ENCODE peak calls at places on chromosomes 1 and 21, in six cellular contexts. One of them, this sample, is unnamed.

GRCh38 chr1:7539772-7540175 is 231.3 kb upstream of the VAMP3 start:
- DNase-seq in heart left ventricle: no peak
- DNase-seq in fibroblast of lung: no peak
- DNase-seq in fibroblast of villous mesenchyme: no peak
- DNase-seq in body of pancreas: peak
- DNase-seq in thoracic aorta: no peak
- DNase-seq in this sample: no peak

GRCh38 chr1:205583461-205584130 is 48.2 kb downstream of the ELK4 start:
- DNase-seq in fibroblast of lung: no peak
- DNase-seq in body of pancreas: peak
- DNase-seq in thoracic aorta: no peak
- DNase-seq in fibroblast of villous mesenchyme: no peak
- DNase-seq in heart left ventricle: no peak
- DNase-seq in this sample: no peak

GRCh38 chr1:8418301-8418700 is 100.4 kb downstream of the SLC45A1 start:
- DNase-seq in body of pancreas: no peak
- DNase-seq in fibroblast of villous mesenchyme: no peak
- DNase-seq in thoracic aorta: no peak
- DNase-seq in heart left ventricle: no peak
- DNase-seq in fibroblast of lung: no peak
- DNase-seq in this sample: no peak

GRCh38 chr1:70966018-70966638 is 81.5 kb downstream of the PTGER3 start:
- DNase-seq in thoracic aorta: no peak
- DNase-seq in body of pancreas: no peak
- DNase-seq in fibroblast of lung: peak
- DNase-seq in fibroblast of villous mesenchyme: peak
- DNase-seq in heart left ventricle: no peak
- DNase-seq in this sample: peak

GRCh38 chr1:111802110-111802509 is 46.4 kb downstream of the DDX20 start:
- DNase-seq in fibroblast of lung: no peak
- DNase-seq in heart left ventricle: peak
- DNase-seq in thoracic aorta: no peak
- DNase-seq in fibroblast of villous mesenchyme: no peak
- DNase-seq in body of pancreas: no peak
- DNase-seq in this sample: no peak

GRCh38 chr21:25952306-25952705 is 217.5 kb downstream of the GABPA start:
- DNase-seq in fibroblast of lung: no peak
- DNase-seq in heart left ventricle: no peak
- DNase-seq in body of pancreas: no peak
- DNase-seq in thoracic aorta: no peak
- DNase-seq in fibroblast of villous mesenchyme: no peak
- DNase-seq in this sample: no peak

GRCh38 chr1:19477284-19478240 is 7.8 kb downstream of the CAPZB start:
- DNase-seq in fibroblast of villous mesenchyme: no peak
- DNase-seq in body of pancreas: no peak
- DNase-seq in thoracic aorta: no peak
- DNase-seq in fibroblast of lung: no peak
- DNase-seq in heart left ventricle: no peak
- DNase-seq in this sample: peak

GRCh38 chr1:28716336-28716735 is 20.4 kb upstream of the YTHDF2 start:
- DNase-seq in heart left ventricle: no peak
- DNase-seq in body of pancreas: no peak
- DNase-seq in thoracic aorta: no peak
- DNase-seq in fibroblast of lung: no peak
- DNase-seq in fibroblast of villous mesenchyme: no peak
- DNase-seq in this sample: no peak

GRCh38 chr1:183205196-183205781 is 19.2 kb downstream of the LAMC2 start:
- DNase-seq in fibroblast of villous mesenchyme: peak
- DNase-seq in body of pancreas: no peak
- DNase-seq in fibroblast of lung: peak
- DNase-seq in thoracic aorta: no peak
- DNase-seq in heart left ventricle: no peak
- DNase-seq in this sample: peak

GRCh38 chr1:55059302-55060132 is 20.2 kb downstream of the PCSK9 start:
- DNase-seq in fibroblast of lung: no peak
- DNase-seq in fibroblast of villous mesenchyme: no peak
- DNase-seq in thoracic aorta: no peak
- DNase-seq in heart left ventricle: no peak
- DNase-seq in body of pancreas: no peak
- DNase-seq in this sample: no peak

GRCh38 chr1:54219688-54220003 is 19.7 kb downstream of the MRPL37 start:
- DNase-seq in heart left ventricle: no peak
- DNase-seq in fibroblast of lung: no peak
- DNase-seq in fibroblast of villous mesenchyme: peak
- DNase-seq in thoracic aorta: no peak
- DNase-seq in body of pancreas: no peak
- DNase-seq in this sample: no peak

GRCh38 chr21:35026617-35027557 is 22.2 kb downstream of the RUNX1 start:
- DNase-seq in heart left ventricle: peak
- DNase-seq in body of pancreas: peak
- DNase-seq in fibroblast of lung: peak
- DNase-seq in fibroblast of villous mesenchyme: peak
- DNase-seq in thoracic aorta: no peak
- DNase-seq in this sample: peak

GRCh38 chr21:44273046-44273445 is 11.3 kb upstream of the DNMT3L start:
- DNase-seq in body of pancreas: no peak
- DNase-seq in heart left ventricle: peak
- DNase-seq in fibroblast of villous mesenchyme: no peak
- DNase-seq in thoracic aorta: no peak
- DNase-seq in fibroblast of lung: no peak
- DNase-seq in this sample: no peak

GRCh38 chr1:53316058-53316741 is 11.7 kb downstream of the LRP8 start:
- DNase-seq in fibroblast of lung: no peak
- DNase-seq in heart left ventricle: no peak
- DNase-seq in thoracic aorta: no peak
- DNase-seq in body of pancreas: no peak
- DNase-seq in fibroblast of villous mesenchyme: peak
- DNase-seq in this sample: no peak

GRCh38 chr1:5579966-5580365 is 412.3 kb downstream of the NPHP4 start:
- DNase-seq in body of pancreas: no peak
- DNase-seq in fibroblast of lung: no peak
- DNase-seq in thoracic aorta: no peak
- DNase-seq in fibroblast of villous mesenchyme: no peak
- DNase-seq in heart left ventricle: no peak
- DNase-seq in this sample: no peak

GRCh38 chr1:12087797-12088314 is 24.8 kb downstream of the TNFRSF8 start:
- DNase-seq in body of pancreas: no peak
- DNase-seq in heart left ventricle: no peak
- DNase-seq in thoracic aorta: no peak
- DNase-seq in fibroblast of villous mesenchyme: no peak
- DNase-seq in fibroblast of lung: no peak
- DNase-seq in this sample: no peak

GRCh38 chr1:9346566-9346965 is 53.9 kb downstream of the SPSB1 start:
- DNase-seq in fibroblast of lung: no peak
- DNase-seq in body of pancreas: peak
- DNase-seq in heart left ventricle: no peak
- DNase-seq in thoracic aorta: no peak
- DNase-seq in fibroblast of villous mesenchyme: no peak
- DNase-seq in this sample: no peak

GRCh38 chr1:62355095-62355494 is 35.9 kb upstream of the KANK4 start:
- DNase-seq in fibroblast of villous mesenchyme: no peak
- DNase-seq in heart left ventricle: no peak
- DNase-seq in fibroblast of lung: no peak
- DNase-seq in thoracic aorta: no peak
- DNase-seq in body of pancreas: no peak
- DNase-seq in this sample: no peak

GRCh38 chr1:53122194-53122846 is 20.1 kb downstream of the SLC1A7 start:
- DNase-seq in heart left ventricle: peak
- DNase-seq in fibroblast of villous mesenchyme: no peak
- DNase-seq in body of pancreas: no peak
- DNase-seq in fibroblast of lung: no peak
- DNase-seq in thoracic aorta: no peak
- DNase-seq in this sample: peak

GRCh38 chr1:181038399-181038873 is 4.7 kb downstream of the MR1 start:
- DNase-seq in thoracic aorta: no peak
- DNase-seq in heart left ventricle: peak
- DNase-seq in fibroblast of lung: peak
- DNase-seq in fibroblast of villous mesenchyme: peak
- DNase-seq in body of pancreas: peak
- DNase-seq in this sample: peak

GRCh38 chr1:201557572-201557958 is 18.6 kb downstream of the NAV1 start:
- DNase-seq in fibroblast of villous mesenchyme: peak
- DNase-seq in fibroblast of lung: peak
- DNase-seq in heart left ventricle: no peak
- DNase-seq in thoracic aorta: no peak
- DNase-seq in body of pancreas: no peak
- DNase-seq in this sample: peak

GRCh38 chr1:13666317-13666716 is 33.7 kb upstream of the PRDM2 start:
- DNase-seq in heart left ventricle: no peak
- DNase-seq in thoracic aorta: no peak
- DNase-seq in body of pancreas: no peak
- DNase-seq in fibroblast of villous mesenchyme: no peak
- DNase-seq in fibroblast of lung: no peak
- DNase-seq in this sample: no peak

GRCh38 chr1:151702936-151703335 is 13.7 kb downstream of the CELF3 start:
- DNase-seq in fibroblast of villous mesenchyme: no peak
- DNase-seq in fibroblast of lung: no peak
- DNase-seq in thoracic aorta: no peak
- DNase-seq in body of pancreas: no peak
- DNase-seq in heart left ventricle: no peak
- DNase-seq in this sample: no peak

GRCh38 chr1:83887483-83887882 is 111.4 kb downstream of the TTLL7 start:
- DNase-seq in fibroblast of villous mesenchyme: no peak
- DNase-seq in fibroblast of lung: no peak
- DNase-seq in heart left ventricle: no peak
- DNase-seq in thoracic aorta: no peak
- DNase-seq in body of pancreas: no peak
- DNase-seq in this sample: no peak

GRCh38 chr21:44612669-44613229 is 870 bp downstream of the KRTAP10-8 start:
- DNase-seq in heart left ventricle: no peak
- DNase-seq in body of pancreas: no peak
- DNase-seq in fibroblast of lung: no peak
- DNase-seq in fibroblast of villous mesenchyme: no peak
- DNase-seq in thoracic aorta: no peak
- DNase-seq in this sample: no peak

GRCh38 chr1:200224315-200224714 is 185.5 kb downstream of the ZNF281 start:
- DNase-seq in fibroblast of lung: no peak
- DNase-seq in body of pancreas: no peak
- DNase-seq in heart left ventricle: no peak
- DNase-seq in thoracic aorta: no peak
- DNase-seq in fibroblast of villous mesenchyme: peak
- DNase-seq in this sample: peak

GRCh38 chr1:43668956-43669355 is 19.0 kb downstream of the KDM4A start:
- DNase-seq in thoracic aorta: no peak
- DNase-seq in body of pancreas: no peak
- DNase-seq in fibroblast of villous mesenchyme: no peak
- DNase-seq in fibroblast of lung: no peak
- DNase-seq in heart left ventricle: no peak
- DNase-seq in this sample: no peak

GRCh38 chr1:209825591-209826433 is 2.0 kb upstream of the UTP25 start:
- DNase-seq in heart left ventricle: no peak
- DNase-seq in fibroblast of lung: no peak
- DNase-seq in fibroblast of villous mesenchyme: no peak
- DNase-seq in thoracic aorta: no peak
- DNase-seq in body of pancreas: no peak
- DNase-seq in this sample: peak

GRCh38 chr1:9151326-9151860 is 22.5 kb upstream of the GPR157 start:
- DNase-seq in body of pancreas: no peak
- DNase-seq in heart left ventricle: peak
- DNase-seq in thoracic aorta: no peak
- DNase-seq in fibroblast of villous mesenchyme: peak
- DNase-seq in fibroblast of lung: peak
- DNase-seq in this sample: peak

GRCh38 chr21:44028287-44028659 is 16.2 kb downstream of the TRAPPC10 start:
- DNase-seq in body of pancreas: no peak
- DNase-seq in fibroblast of villous mesenchyme: no peak
- DNase-seq in thoracic aorta: no peak
- DNase-seq in heart left ventricle: no peak
- DNase-seq in fibroblast of lung: no peak
- DNase-seq in this sample: no peak

GRCh38 chr1:41495171-41495948 is 10.9 kb upstream of the EDN2 start:
- DNase-seq in heart left ventricle: no peak
- DNase-seq in body of pancreas: peak
- DNase-seq in thoracic aorta: no peak
- DNase-seq in fibroblast of villous mesenchyme: peak
- DNase-seq in fibroblast of lung: peak
- DNase-seq in this sample: no peak
- H3K4me3 ChIP-seq in heart left ventricle: peak
- H3K4me3 ChIP-seq in body of pancreas: no peak
- H3K4me3 ChIP-seq in thoracic aorta: peak
- H3K4me3 ChIP-seq in fibroblast of villous mesenchyme: no peak
- H3K4me3 ChIP-seq in fibroblast of lung: no peak
- H3K4me3 ChIP-seq in this sample: no peak

GRCh38 chr1:105914403-105914802 is 1142.1 kb upstream of the PRMT6 start:
- DNase-seq in thoracic aorta: no peak
- DNase-seq in body of pancreas: peak
- DNase-seq in fibroblast of villous mesenchyme: no peak
- DNase-seq in heart left ventricle: no peak
- DNase-seq in fibroblast of lung: no peak
- DNase-seq in this sample: no peak

DNA sequence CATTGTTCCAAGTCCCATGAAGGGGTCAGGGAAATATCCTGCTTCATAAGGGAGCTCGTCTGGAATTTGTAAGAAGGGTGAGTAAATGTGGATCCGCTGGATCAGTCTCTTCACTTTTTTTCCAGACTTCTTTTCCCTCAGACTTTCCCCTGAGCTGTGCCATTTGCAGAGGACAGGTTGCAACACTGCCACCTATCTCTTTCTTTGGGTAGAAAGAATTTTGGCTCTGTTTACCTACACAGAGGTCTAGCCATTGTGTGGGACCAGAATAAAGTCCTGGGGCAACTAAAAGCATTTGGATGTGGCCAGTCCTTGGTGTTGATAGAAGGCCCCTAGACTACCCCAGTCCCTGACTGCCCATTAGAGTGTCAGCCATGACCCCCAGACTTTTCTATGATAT is 1146.7 kb upstream of the PRMT6 start:
- DNase-seq in body of pancreas: no peak
- DNase-seq in heart left ventricle: no peak
- DNase-seq in fibroblast of lung: no peak
- DNase-seq in fibroblast of villous mesenchyme: no peak
- DNase-seq in thoracic aorta: no peak
- DNase-seq in this sample: no peak
- TF ChIP-seq CTCF in body of pancreas: no peak
- TF ChIP-seq CTCF in heart left ventricle: no peak
- TF ChIP-seq CTCF in fibroblast of lung: no peak
- TF ChIP-seq CTCF in fibroblast of villous mesenchyme: no peak
- TF ChIP-seq CTCF in thoracic aorta: no peak
- TF ChIP-seq CTCF in this sample: no peak

DNA sequence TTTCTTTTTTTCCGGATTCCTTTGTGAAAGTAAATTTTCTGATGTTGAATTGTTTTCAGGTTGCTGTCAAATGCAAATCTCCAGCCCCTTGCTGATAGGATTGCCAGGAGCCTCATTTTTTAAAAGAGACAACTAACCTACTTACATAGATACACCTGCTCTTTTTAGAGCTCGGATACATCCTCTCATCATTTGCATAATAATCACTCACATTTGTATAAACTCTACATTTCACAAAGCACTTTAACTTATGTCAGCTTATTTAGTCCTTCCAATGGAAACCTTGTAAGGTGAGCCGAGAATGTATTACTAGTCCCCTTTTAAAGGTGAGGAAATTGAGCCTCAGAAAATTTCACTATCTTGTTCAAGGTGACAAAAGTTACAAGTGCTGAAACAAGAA is 84.8 kb downstream of the KCTD3 start:
- DNase-seq in body of pancreas: no peak
- DNase-seq in thoracic aorta: no peak
- DNase-seq in fibroblast of villous mesenchyme: no peak
- DNase-seq in fibroblast of lung: no peak
- DNase-seq in heart left ventricle: no peak
- DNase-seq in this sample: no peak
- H3K4me3 ChIP-seq in body of pancreas: no peak
- H3K4me3 ChIP-seq in thoracic aorta: no peak
- H3K4me3 ChIP-seq in fibroblast of villous mesenchyme: no peak
- H3K4me3 ChIP-seq in fibroblast of lung: no peak
- H3K4me3 ChIP-seq in heart left ventricle: no peak
- H3K4me3 ChIP-seq in this sample: no peak

GRCh38 chr1:46969014-46969619 is 27.8 kb upstream of the CYP4A11 start:
- DNase-seq in fibroblast of villous mesenchyme: no peak
- DNase-seq in heart left ventricle: no peak
- DNase-seq in body of pancreas: no peak
- DNase-seq in fibroblast of lung: no peak
- DNase-seq in thoracic aorta: no peak
- DNase-seq in this sample: no peak
- TF ChIP-seq CTCF in fibroblast of villous mesenchyme: no peak
- TF ChIP-seq CTCF in heart left ventricle: no peak
- TF ChIP-seq CTCF in body of pancreas: peak
- TF ChIP-seq CTCF in fibroblast of lung: no peak
- TF ChIP-seq CTCF in thoracic aorta: no peak
- TF ChIP-seq CTCF in this sample: peak